ENCODE peak calls at places on chromosomes 1 and 21, in eight cellular contexts. O, K, L, B, J, F, D and Y are unnamed samples.

GRCh38 chr21:42913461-42913860 is 12.0 kb downstream of the ERVH48-1 start:
- DNase-seq in O (no peak), K (no peak), L (no peak), B (no peak), J (no peak), F (no peak), D (no peak), Y (no peak)

GRCh38 chr1:99438656-99439055 is 174.4 kb downstream of the PLPPR4 start:
- DNase-seq in O (no peak), K (no peak), L (no peak), B (peak), J (no peak), F (no peak), D (no peak), Y (no peak)

GRCh38 chr1:10730985-10731384 is 65.5 kb downstream of the CASZ1 start:
- DNase-seq in O (peak), K (no peak), L (no peak), B (no peak), J (no peak), F (no peak), D (no peak), Y (no peak)

GRCh38 chr1:214549604-214550338 is 1.6 kb downstream of the PTPN14 start:
- DNase-seq in O (no peak), K (no peak), L (no peak), B (no peak), J (no peak), F (no peak), D (no peak), Y (no peak)

GRCh38 chr1:213983589-213984386 is 4.0 kb upstream of the PROX1 start:
- DNase-seq in O (no peak), K (no peak), L (no peak), B (peak), J (no peak), F (no peak), D (no peak), Y (no peak)

GRCh38 chr21:20330652-20331051 is 667.6 kb upstream of the NCAM2 start:
- DNase-seq in O (no peak), K (no peak), L (no peak), B (no peak), J (no peak), F (no peak), D (no peak), Y (no peak)

GRCh38 chr21:16085436-16085835 is 355.7 kb downstream of the USP25 start:
- DNase-seq in O (no peak), K (no peak), L (no peak), B (no peak), J (no peak), F (no peak), D (no peak), Y (no peak)

GRCh38 chr1:116498789-116499628 is 71.8 kb downstream of the CD58 start:
- DNase-seq in O (peak), K (no peak), L (peak), B (no peak), J (peak), F (peak), D (peak), Y (peak)